ENCODE peak calls at places on chromosomes 13 and 19, in ten cellular contexts. G, U, L, J, V, B, D, O, C and H are unnamed samples.

GRCh38 chr19:14761607-14762006 is 16.8 kb downstream of the ADGRE2 start:
- DNase-seq in G (no peak), U (no peak), L (no peak), J (no peak), V (no peak), B (no peak), D (no peak), O (no peak), C (no peak), H (no peak)

GRCh38 chr13:78787189-78787588 is 128.2 kb upstream of the OBI1 start:
- DNase-seq in G (no peak), U (no peak), L (peak), J (peak), V (no peak), B (no peak), D (no peak), O (no peak), C (peak), H (no peak)

GRCh38 chr13:82292334-82292733 is 1589.9 kb downstream of the SLITRK1 start:
- DNase-seq in G (no peak), U (no peak), L (no peak), J (no peak), V (no peak), B (no peak), D (no peak), O (peak), C (no peak), H (no peak)

GRCh38 chr13:94419304-94419943 is 60.1 kb downstream of the DCT start:
- DNase-seq in G (no peak), U (peak), L (no peak), J (peak), V (no peak), B (no peak), D (peak), O (no peak), C (no peak), H (no peak)

GRCh38 chr13:42355118-42355840 is 83.3 kb downstream of the AKAP11 start:
- DNase-seq in G (peak), U (peak), L (no peak), J (peak), V (no peak), B (no peak), D (peak), O (no peak), C (no peak), H (no peak)

GRCh38 chr13:79525051-79525450 is 44.1 kb downstream of the NDFIP2 start:
- DNase-seq in G (no peak), U (no peak), L (no peak), J (no peak), V (no peak), B (no peak), D (no peak), O (no peak), C (no peak), H (no peak)

GRCh38 chr13:89660752-89661151 is 1686.7 kb upstream of the MIR17HG start:
- DNase-seq in G (no peak), U (no peak), L (no peak), J (no peak), V (no peak), B (no peak), D (no peak), O (no peak), C (no peak), H (peak)

GRCh38 chr19:34171539-34171876 is 796 bp upstream of the LSM14A start:
- DNase-seq in G (no peak), U (peak), L (no peak), J (peak), V (no peak), B (no peak), D (peak), O (no peak), C (no peak), H (peak)

GRCh38 chr19:28582807-28583206 is 630.1 kb downstream of the UQCRFS1 start:
- DNase-seq in G (no peak), U (no peak), L (no peak), J (no peak), V (no peak), B (no peak), D (no peak), O (no peak), C (no peak), H (no peak)

GRCh38 chr19:15199652-15200574 is 882 bp downstream of the NOTCH3 start:
- DNase-seq in G (peak), U (no peak), L (peak), J (no peak), V (no peak), B (peak), D (no peak), O (no peak), C (no peak), H (no peak)

GRCh38 chr13:70995338-70995737 is 871.7 kb downstream of the DACH1 start:
- DNase-seq in G (no peak), U (no peak), L (no peak), J (no peak), V (no peak), B (no peak), D (no peak), O (no peak), C (no peak), H (no peak)

GRCh38 chr19:41993612-41994483 is at the start of gene ATP1A3:
- DNase-seq in G (peak), U (peak), L (peak), J (peak), V (peak), B (peak), D (peak), O (peak), C (peak), H (peak)

GRCh38 chr13:24307211-24308067 is 1.9 kb upstream of the C1QTNF9 start:
- DNase-seq in G (no peak), U (no peak), L (no peak), J (no peak), V (no peak), B (peak), D (no peak), O (peak), C (peak), H (no peak)

GRCh38 chr13:30192320-30193093 is 114.8 kb downstream of the KATNAL1 start:
- DNase-seq in G (no peak), U (no peak), L (no peak), J (no peak), V (no peak), B (no peak), D (no peak), O (peak), C (no peak), H (no peak)

GRCh38 chr13:41315466-41316047 is 4.5 kb downstream of the NAA16 start:
- DNase-seq in G (no peak), U (no peak), L (no peak), J (no peak), V (no peak), B (no peak), D (no peak), O (no peak), C (no peak), H (no peak)

GRCh38 chr13:65613004-65613403 is 1617.1 kb downstream of the PCDH9 start:
- DNase-seq in G (no peak), U (no peak), L (peak), J (no peak), V (no peak), B (peak), D (no peak), O (no peak), C (no peak), H (no peak)

GRCh38 chr13:92187378-92187989 is 789.1 kb downstream of the GPC5 start:
- DNase-seq in G (peak), U (peak), L (peak), J (peak), V (peak), B (peak), D (no peak), O (peak), C (no peak), H (peak)

GRCh38 chr13:107753748-107754147 is 461.6 kb downstream of the LIG4 start:
- DNase-seq in G (no peak), U (no peak), L (no peak), J (no peak), V (no peak), B (no peak), D (no peak), O (no peak), C (no peak), H (no peak)

GRCh38 chr19:34618410-34618809 is 58.5 kb downstream of the SCGB2B2 start:
- DNase-seq in G (no peak), U (no peak), L (no peak), J (no peak), V (no peak), B (no peak), D (no peak), O (no peak), C (no peak), H (no peak)

GRCh38 chr19:5048091-5048726 is 79.3 kb downstream of the KDM4B start:
- DNase-seq in G (peak), U (peak), L (peak), J (peak), V (peak), B (peak), D (peak), O (peak), C (peak), H (peak)

GRCh38 chr13:97280478-97280877 is 58.3 kb downstream of the MBNL2 start:
- DNase-seq in G (no peak), U (no peak), L (peak), J (no peak), V (no peak), B (no peak), D (no peak), O (no peak), C (no peak), H (no peak)

GRCh38 chr13:43180837-43181236 is 157.5 kb downstream of the DNAJC15 start:
- DNase-seq in G (no peak), U (no peak), L (no peak), J (no peak), V (no peak), B (no peak), D (no peak), O (no peak), C (no peak), H (no peak)

GRCh38 chr13:107743983-107744382 is 471.4 kb downstream of the LIG4 start:
- DNase-seq in G (no peak), U (no peak), L (no peak), J (peak), V (peak), B (no peak), D (no peak), O (no peak), C (no peak), H (no peak)

GRCh38 chr13:112229992-112230872 is 145.9 kb upstream of the SPACA7 start:
- DNase-seq in G (no peak), U (no peak), L (no peak), J (no peak), V (no peak), B (no peak), D (no peak), O (no peak), C (no peak), H (no peak)

GRCh38 chr19:15437355-15438123 is 12.2 kb downstream of the WIZ start:
- DNase-seq in G (no peak), U (no peak), L (no peak), J (no peak), V (no peak), B (no peak), D (no peak), O (no peak), C (no peak), H (no peak)

GRCh38 chr13:98039964-98040363 is 86.5 kb downstream of the IPO5 start:
- DNase-seq in G (no peak), U (no peak), L (no peak), J (no peak), V (no peak), B (no peak), D (no peak), O (no peak), C (no peak), H (no peak)

GRCh38 chr19:5243878-5244277 is 96.7 kb downstream of the PTPRS start:
- DNase-seq in G (no peak), U (no peak), L (no peak), J (no peak), V (no peak), B (no peak), D (no peak), O (no peak), C (no peak), H (no peak)

GRCh38 chr19:42185281-42185680 is 32.2 kb downstream of the DEDD2 start:
- DNase-seq in G (no peak), U (no peak), L (no peak), J (no peak), V (peak), B (no peak), D (no peak), O (no peak), C (no peak), H (no peak)

GRCh38 chr19:12513531-12514061 is 29.0 kb upstream of the ZNF709 start:
- DNase-seq in G (no peak), U (no peak), L (no peak), J (no peak), V (peak), B (no peak), D (no peak), O (no peak), C (no peak), H (no peak)

GRCh38 chr19:2716722-2717637 is 4.2 kb downstream of the DIRAS1 start:
- DNase-seq in G (no peak), U (no peak), L (no peak), J (no peak), V (no peak), B (no peak), D (no peak), O (no peak), C (no peak), H (no peak)

GRCh38 chr19:34269489-34269888 is 15.1 kb downstream of the GARRE1 start:
- DNase-seq in G (no peak), U (no peak), L (no peak), J (no peak), V (no peak), B (no peak), D (no peak), O (no peak), C (no peak), H (no peak)

GRCh38 chr13:38661276-38661675 is 25.6 kb upstream of the FREM2 start:
- DNase-seq in G (no peak), U (no peak), L (no peak), J (peak), V (no peak), B (no peak), D (no peak), O (no peak), C (no peak), H (no peak)

GRCh38 chr19:14404322-14404721 is 14.8 kb downstream of the DDX39A start:
- DNase-seq in G (no peak), U (no peak), L (no peak), J (no peak), V (no peak), B (no peak), D (no peak), O (peak), C (peak), H (no peak)